ENCODE peak calls at places on chromosomes 7 and 10, in six cellular contexts. J is CD4-positive, CD25-positive, alpha-beta regulatory T cell; W is lower lobe of right lung; E is kidney; A is prostate gland; K is adrenal gland. R is an unnamed sample.

GRCh38 chr10:14751576-14752330 is 22.9 kb downstream of the FAM107B start:
- DNase-seq in J (no peak), W (no peak), E (peak; percentile 80), A (no peak), K (peak; percentile 38), R (no peak)

GRCh38 chr7:19202599-19202998 is 57.4 kb upstream of the FERD3L start:
- DNase-seq in J (no peak), W (no peak), E (no peak), A (no peak), K (no peak), R (no peak)

GRCh38 chr7:155620497-155620896 is 24.0 kb upstream of the RBM33 start:
- DNase-seq in J (no peak), W (no peak), E (no peak), A (no peak), K (no peak), R (no peak)

GRCh38 chr7:82209200-82209599 is 234.4 kb downstream of the CACNA2D1 start:
- DNase-seq in J (no peak), W (no peak), E (no peak), A (no peak), K (no peak), R (no peak)

GRCh38 chr7:41874206-41874770 is 171.4 kb upstream of the INHBA start:
- DNase-seq in J (no peak), W (no peak), E (no peak), A (no peak), K (no peak), R (no peak)

GRCh38 chr7:54581511-54581910 is 39.3 kb downstream of the VSTM2A start:
- DNase-seq in J (no peak), W (no peak), E (no peak), A (no peak), K (no peak), R (no peak)

GRCh38 chr10:17003151-17003550 is 126.5 kb downstream of the CUBN start:
- DNase-seq in J (peak; percentile 32), W (no peak), E (no peak), A (no peak), K (peak; percentile 42), R (peak; percentile 72)

GRCh38 chr7:128164061-128164954 is 76.8 kb upstream of the LEP start:
- DNase-seq in J (no peak), W (no peak), E (peak; percentile 83), A (no peak), K (peak; percentile 54), R (no peak)

GRCh38 chr10:54906940-54907339 is 105.9 kb upstream of the PCDH15 start:
- DNase-seq in J (no peak), W (no peak), E (no peak), A (no peak), K (no peak), R (no peak)

GRCh38 chr7:154953006-154953684 is 49.8 kb downstream of the PAXIP1 start:
- DNase-seq in J (peak; percentile 46), W (peak; percentile 74), E (no peak), A (no peak), K (peak; percentile 56), R (peak; percentile 35)

GRCh38 chr7:30247546-30248386 is 36.6 kb upstream of the ZNRF2 start:
- DNase-seq in J (peak; percentile 9), W (no peak), E (no peak), A (no peak), K (no peak), R (no peak)

GRCh38 chr7:115822801-115823200 is 207.8 kb downstream of the TFEC start:
- DNase-seq in J (no peak), W (no peak), E (no peak), A (no peak), K (no peak), R (no peak)

GRCh38 chr7:98138679-98139078 is 32.0 kb downstream of the LMTK2 start:
- DNase-seq in J (no peak), W (no peak), E (no peak), A (no peak), K (no peak), R (no peak)

GRCh38 chr10:114526497-114527238 is 122.4 kb upstream of the AFAP1L2 start:
- DNase-seq in J (peak; percentile 92), W (peak; percentile 77), E (peak; percentile 87), A (peak; percentile 85), K (peak; percentile 42), R (peak; percentile 85)

GRCh38 chr7:55961994-55962393 is 2.4 kb upstream of the NIPSNAP2 start:
- DNase-seq in J (no peak), W (no peak), E (no peak), A (no peak), K (no peak), R (no peak)

GRCh38 chr7:51113962-51114361 is 202.6 kb downstream of the COBL start:
- DNase-seq in J (no peak), W (no peak), E (no peak), A (no peak), K (no peak), R (no peak)

GRCh38 chr10:19654576-19654975 is 161.7 kb upstream of the PLXDC2 start:
- DNase-seq in J (no peak), W (no peak), E (no peak), A (no peak), K (no peak), R (no peak)

GRCh38 chr10:61887772-61888171 is 13.7 kb upstream of the ARID5B start:
- DNase-seq in J (no peak), W (no peak), E (no peak), A (no peak), K (no peak), R (no peak)

GRCh38 chr10:79927111-79927828 is 21.6 kb downstream of the SFTPD start:
- DNase-seq in J (no peak), W (peak; percentile 67), E (no peak), A (no peak), K (peak; percentile 23), R (no peak)

GRCh38 chr10:79930267-79930666 is 18.6 kb downstream of the SFTPD start:
- DNase-seq in J (no peak), W (no peak), E (no peak), A (no peak), K (no peak), R (no peak)

GRCh38 chr10:79926037-79926436 is 22.9 kb downstream of the SFTPD start:
- DNase-seq in J (no peak), W (no peak), E (no peak), A (no peak), K (no peak), R (no peak)

GRCh38 chr10:79929409-79929904 is 19.4 kb downstream of the SFTPD start:
- DNase-seq in J (peak; percentile 56), W (peak; percentile 87), E (peak; percentile 89), A (peak; percentile 72), K (peak; percentile 83), R (peak; percentile 35)

DNA sequence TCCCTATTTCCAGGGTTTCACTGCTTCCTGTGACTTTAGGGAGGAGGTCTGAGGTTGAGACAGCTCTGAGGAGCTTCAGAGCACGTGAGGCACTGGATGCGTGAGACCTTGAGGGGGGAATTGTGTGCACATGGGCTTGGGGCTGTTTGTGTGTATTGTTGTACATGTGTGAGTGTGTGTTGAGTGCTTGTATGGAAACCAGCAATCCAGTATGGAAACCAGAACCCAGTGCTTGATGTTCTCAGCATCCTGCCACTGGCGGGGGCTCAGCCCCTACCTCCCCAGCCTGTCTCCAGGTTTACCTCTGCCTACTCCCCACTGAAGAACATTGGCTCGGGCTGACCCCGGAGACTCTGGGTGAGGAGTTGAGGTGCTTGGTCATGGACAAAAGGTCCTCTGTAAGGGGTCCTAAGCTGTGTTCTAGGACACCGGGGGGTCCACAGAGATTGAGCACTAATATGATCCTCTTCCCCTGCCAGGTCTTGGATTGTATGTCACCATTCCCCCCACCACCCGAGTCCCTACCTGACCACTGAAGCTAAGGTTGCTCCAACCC is 20.8 kb downstream of the SFTPD start:
- DNase-seq in J (no peak), W (no peak), E (no peak), A (no peak), K (no peak), R (no peak)
- H3K27ac ChIP-seq in J (no peak overlapping the region), W (peak overlapping the region; percentile 76), E (peak overlapping the region; percentile 5), A (no peak overlapping the region), K (no peak overlapping the region), R (no peak overlapping the region)

GRCh38 chr7:130888468-130888867 is 154.5 kb upstream of the KLF14 start:
- DNase-seq in J (no peak), W (no peak), E (no peak), A (no peak), K (no peak), R (no peak)

GRCh38 chr7:130890176-130891020 is 156.4 kb upstream of the KLF14 start:
- DNase-seq in J (no peak), W (no peak), E (no peak), A (no peak), K (no peak), R (no peak)

GRCh38 chr7:130886438-130887135 is 152.6 kb upstream of the KLF14 start:
- DNase-seq in J (no peak), W (peak; percentile 57), E (no peak), A (no peak), K (no peak), R (no peak)

GRCh38 chr7:130887182-130888016 is 153.4 kb upstream of the KLF14 start:
- DNase-seq in J (no peak), W (no peak), E (no peak), A (no peak), K (no peak), R (no peak)

DNA sequence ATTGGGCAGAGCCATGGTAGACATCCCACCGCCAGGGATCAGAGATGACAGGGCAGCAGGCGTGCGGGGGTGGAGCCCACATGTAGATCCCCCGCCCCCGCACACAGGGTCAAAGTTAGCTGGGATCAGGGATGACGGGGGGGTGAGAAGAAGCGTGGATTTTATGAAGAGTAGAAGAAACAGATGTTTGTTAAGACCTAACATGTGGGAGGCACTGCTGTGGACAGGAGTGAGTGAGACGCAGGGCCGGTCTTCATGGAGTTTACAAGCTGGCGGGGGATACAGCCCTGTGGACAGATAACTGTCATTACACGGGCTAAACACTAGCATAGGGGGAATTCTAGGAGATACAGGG is 154.0 kb upstream of the KLF14 start:
- DNase-seq in J (no peak), W (no peak), E (no peak), A (no peak), K (no peak), R (no peak)
- H3K4me1 ChIP-seq in J (peaks cover 7% of the 10 kb centered on the region), W (peaks cover 84% of the 10 kb centered on the region), E (peaks cover 64% of the 10 kb centered on the region), A (no peaks in the 10 kb centered on the region), K (peaks cover 57% of the 10 kb centered on the region), R (peaks cover 11% of the 10 kb centered on the region)

DNA sequence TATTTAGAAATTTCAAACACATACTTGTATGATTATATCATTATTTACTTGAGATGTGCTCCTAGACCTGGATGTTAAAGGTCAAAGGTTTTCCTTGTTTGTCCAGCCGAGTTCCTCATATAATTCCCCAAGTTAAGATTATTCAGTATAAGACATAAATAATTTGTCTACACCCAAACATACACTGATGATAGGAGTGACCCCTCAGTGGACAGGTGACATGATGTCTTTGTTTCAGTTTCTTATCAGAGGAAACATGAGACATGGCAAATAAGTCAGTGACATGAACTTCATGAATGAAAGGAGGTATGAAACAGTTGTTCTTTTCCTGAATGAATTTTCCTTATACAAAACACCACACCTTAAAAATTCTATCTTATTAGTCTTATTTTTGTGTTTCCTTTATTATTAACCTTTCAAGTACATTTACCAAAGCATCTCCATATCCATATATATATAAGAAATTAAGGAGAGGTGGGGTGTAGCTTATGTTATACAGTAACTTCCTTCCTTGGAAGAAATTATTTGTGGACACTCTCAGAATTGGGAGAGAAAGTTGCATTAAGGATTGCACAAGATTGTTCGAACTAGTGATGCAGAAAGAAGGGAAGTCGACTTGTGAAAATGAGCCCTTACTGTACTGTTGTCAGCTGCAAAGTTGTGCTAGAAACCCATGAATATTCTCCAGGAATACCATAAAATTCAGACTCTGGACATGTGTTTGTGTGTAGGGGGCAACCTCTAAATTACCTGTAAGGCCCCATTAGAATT is 60.5 kb downstream of the POM121L12 start:
- DNase-seq in J (no peak), W (no peak), E (no peak), A (no peak), K (no peak), R (no peak)
- H3K27ac ChIP-seq in J (no peak overlapping the region), W (no peak overlapping the region), E (no peak overlapping the region), A (no peak overlapping the region), K (no peak overlapping the region), R (no peak overlapping the region)

GRCh38 chr10:31706464-31706863 is 222.2 kb downstream of the ARHGAP12 start:
- DNase-seq in J (no peak), W (no peak), E (no peak), A (no peak), K (no peak), R (no peak)
- H3K4me1 ChIP-seq in J (peaks cover 11% of the 10 kb centered on the region), W (peaks cover 59% of the 10 kb centered on the region), E (peaks cover 16% of the 10 kb centered on the region), A (no peaks in the 10 kb centered on the region), K (peaks cover 45% of the 10 kb centered on the region), R (peaks cover 7% of the 10 kb centered on the region)